ENCODE peak calls at places on chromosome 5, in eight cellular contexts. One of them, this sample, is unnamed.

GRCh38 chr5:141465351-141465750 is 10.4 kb upstream of the PCDHGC3 start:
- DNase-seq in fibroblast of lung: peak
- DNase-seq in GM23338: no peak
- DNase-seq in H9: no peak
- DNase-seq in neural progenitor cell: no peak
- DNase-seq in HepG2: no peak
- DNase-seq in mesenchymal stem cell: peak
- DNase-seq in PC-3: no peak
- DNase-seq in this sample: no peak

GRCh38 chr5:150492621-150493020 is 15.3 kb upstream of the NDST1 start:
- DNase-seq in fibroblast of lung: peak
- DNase-seq in GM23338: no peak
- DNase-seq in H9: no peak
- DNase-seq in neural progenitor cell: no peak
- DNase-seq in HepG2: no peak
- DNase-seq in mesenchymal stem cell: peak
- DNase-seq in PC-3: peak
- DNase-seq in this sample: peak

GRCh38 chr5:113435571-113435970 is 782 bp upstream of the TSSK1B start:
- DNase-seq in fibroblast of lung: no peak
- DNase-seq in GM23338: no peak
- DNase-seq in H9: no peak
- DNase-seq in neural progenitor cell: no peak
- DNase-seq in HepG2: no peak
- DNase-seq in mesenchymal stem cell: no peak
- DNase-seq in PC-3: no peak
- DNase-seq in this sample: no peak

GRCh38 chr5:157215143-157215825 is 34.6 kb downstream of the ITK start:
- DNase-seq in fibroblast of lung: no peak
- DNase-seq in GM23338: no peak
- DNase-seq in H9: no peak
- DNase-seq in neural progenitor cell: no peak
- DNase-seq in HepG2: no peak
- DNase-seq in mesenchymal stem cell: no peak
- DNase-seq in PC-3: no peak
- DNase-seq in this sample: no peak

GRCh38 chr5:85132269-85132668 is 747.6 kb upstream of the EDIL3 start:
- DNase-seq in fibroblast of lung: peak
- DNase-seq in GM23338: no peak
- DNase-seq in H9: no peak
- DNase-seq in neural progenitor cell: no peak
- DNase-seq in HepG2: no peak
- DNase-seq in mesenchymal stem cell: peak
- DNase-seq in PC-3: peak
- DNase-seq in this sample: peak

GRCh38 chr5:96868603-96869371 is 7.5 kb upstream of the ERAP2 start:
- DNase-seq in fibroblast of lung: peak
- DNase-seq in GM23338: peak
- DNase-seq in H9: no peak
- DNase-seq in neural progenitor cell: peak
- DNase-seq in HepG2: peak
- DNase-seq in mesenchymal stem cell: peak
- DNase-seq in PC-3: peak
- DNase-seq in this sample: peak

GRCh38 chr5:61228229-61228628 is 66.0 kb upstream of the SMIM15 start:
- DNase-seq in fibroblast of lung: peak
- DNase-seq in GM23338: no peak
- DNase-seq in H9: no peak
- DNase-seq in neural progenitor cell: no peak
- DNase-seq in HepG2: no peak
- DNase-seq in mesenchymal stem cell: no peak
- DNase-seq in PC-3: no peak
- DNase-seq in this sample: no peak

GRCh38 chr5:96049398-96050272 is 88.0 kb upstream of the ELL2 start:
- DNase-seq in fibroblast of lung: peak
- DNase-seq in GM23338: no peak
- DNase-seq in H9: no peak
- DNase-seq in neural progenitor cell: no peak
- DNase-seq in HepG2: no peak
- DNase-seq in mesenchymal stem cell: peak
- DNase-seq in PC-3: no peak
- DNase-seq in this sample: peak

GRCh38 chr5:144370273-144370672 is 199.6 kb downstream of the KCTD16 start:
- DNase-seq in fibroblast of lung: no peak
- DNase-seq in GM23338: no peak
- DNase-seq in H9: no peak
- DNase-seq in neural progenitor cell: no peak
- DNase-seq in HepG2: no peak
- DNase-seq in mesenchymal stem cell: no peak
- DNase-seq in PC-3: no peak
- DNase-seq in this sample: no peak

GRCh38 chr5:141874262-141874964 is 3.8 kb downstream of the PCDH1 start:
- DNase-seq in fibroblast of lung: no peak
- DNase-seq in GM23338: no peak
- DNase-seq in H9: no peak
- DNase-seq in neural progenitor cell: peak
- DNase-seq in HepG2: peak
- DNase-seq in mesenchymal stem cell: no peak
- DNase-seq in PC-3: no peak
- DNase-seq in this sample: no peak

GRCh38 chr5:9971301-9971700 is 278.4 kb downstream of the ATPSCKMT start:
- DNase-seq in fibroblast of lung: no peak
- DNase-seq in GM23338: no peak
- DNase-seq in H9: no peak
- DNase-seq in neural progenitor cell: no peak
- DNase-seq in HepG2: no peak
- DNase-seq in mesenchymal stem cell: no peak
- DNase-seq in PC-3: no peak
- DNase-seq in this sample: no peak
- H2AFZ ChIP-seq in fibroblast of lung: no peak
- H2AFZ ChIP-seq in GM23338: peak
- H2AFZ ChIP-seq in H9: no peak
- H2AFZ ChIP-seq in neural progenitor cell: no peak
- H2AFZ ChIP-seq in HepG2: no peak
- H2AFZ ChIP-seq in mesenchymal stem cell: no peak
- H2AFZ ChIP-seq in PC-3: no peak
- H2AFZ ChIP-seq in this sample: no peak

GRCh38 chr5:146880985-146881384 is 2.4 kb upstream of the PPP2R2B start:
- DNase-seq in fibroblast of lung: no peak
- DNase-seq in GM23338: no peak
- DNase-seq in H9: no peak
- DNase-seq in neural progenitor cell: no peak
- DNase-seq in HepG2: no peak
- DNase-seq in mesenchymal stem cell: no peak
- DNase-seq in PC-3: no peak
- DNase-seq in this sample: no peak

GRCh38 chr5:146877783-146878470 is 630 bp downstream of the PPP2R2B start:
- DNase-seq in fibroblast of lung: peak
- DNase-seq in GM23338: peak
- DNase-seq in H9: peak
- DNase-seq in neural progenitor cell: peak
- DNase-seq in HepG2: no peak
- DNase-seq in mesenchymal stem cell: peak
- DNase-seq in PC-3: no peak
- DNase-seq in this sample: no peak

GRCh38 chr5:146878471-146879172 is at the start of gene PPP2R2B:
- DNase-seq in fibroblast of lung: peak
- DNase-seq in GM23338: peak
- DNase-seq in H9: peak
- DNase-seq in neural progenitor cell: peak
- DNase-seq in HepG2: no peak
- DNase-seq in mesenchymal stem cell: peak
- DNase-seq in PC-3: peak
- DNase-seq in this sample: peak

GRCh38 chr5:146873186-146873917 is 5.2 kb downstream of the PPP2R2B start:
- DNase-seq in fibroblast of lung: peak
- DNase-seq in GM23338: no peak
- DNase-seq in H9: no peak
- DNase-seq in neural progenitor cell: no peak
- DNase-seq in HepG2: no peak
- DNase-seq in mesenchymal stem cell: no peak
- DNase-seq in PC-3: no peak
- DNase-seq in this sample: no peak

DNA sequence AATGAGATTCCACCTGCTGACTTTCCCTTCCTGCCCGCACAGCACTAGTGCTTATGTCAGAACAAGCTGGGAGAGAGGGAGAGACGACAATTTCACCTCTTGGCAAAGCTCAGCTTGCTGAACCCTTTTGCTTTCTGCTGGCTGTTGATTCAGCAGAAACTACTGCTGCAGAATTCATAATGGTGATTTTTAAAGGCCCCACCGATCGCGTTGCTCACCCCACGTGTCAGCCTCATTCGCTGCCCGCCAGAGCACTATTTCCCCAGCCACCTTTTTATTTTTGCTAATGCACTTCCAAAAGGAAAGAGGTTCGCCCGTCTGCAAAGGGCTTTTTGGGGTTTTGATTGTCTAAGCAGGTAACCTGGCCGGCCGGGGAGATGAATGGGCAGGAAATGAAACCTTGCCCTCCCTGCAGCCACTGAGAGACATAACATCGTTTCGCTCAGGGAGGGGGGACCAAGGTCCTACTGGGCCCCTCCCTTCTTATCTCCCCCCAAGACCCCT is 1.3 kb downstream of the PPP2R2B start:
- DNase-seq in fibroblast of lung: peak
- DNase-seq in GM23338: peak
- DNase-seq in H9: no peak
- DNase-seq in neural progenitor cell: no peak
- DNase-seq in HepG2: no peak
- DNase-seq in mesenchymal stem cell: no peak
- DNase-seq in PC-3: no peak
- DNase-seq in this sample: no peak
- H2AFZ ChIP-seq in fibroblast of lung: no peak
- H2AFZ ChIP-seq in GM23338: peak
- H2AFZ ChIP-seq in H9: no peak
- H2AFZ ChIP-seq in neural progenitor cell: peak
- H2AFZ ChIP-seq in HepG2: no peak
- H2AFZ ChIP-seq in mesenchymal stem cell: no peak
- H2AFZ ChIP-seq in PC-3: no peak
- H2AFZ ChIP-seq in this sample: peak

GRCh38 chr5:138725885-138726457 is 27.3 kb upstream of the CTNNA1 start:
- DNase-seq in fibroblast of lung: no peak
- DNase-seq in GM23338: no peak
- DNase-seq in H9: no peak
- DNase-seq in neural progenitor cell: peak
- DNase-seq in HepG2: peak
- DNase-seq in mesenchymal stem cell: peak
- DNase-seq in PC-3: no peak
- DNase-seq in this sample: no peak

GRCh38 chr5:138726848-138727247 is 26.4 kb upstream of the CTNNA1 start:
- DNase-seq in fibroblast of lung: no peak
- DNase-seq in GM23338: no peak
- DNase-seq in H9: no peak
- DNase-seq in neural progenitor cell: no peak
- DNase-seq in HepG2: no peak
- DNase-seq in mesenchymal stem cell: no peak
- DNase-seq in PC-3: no peak
- DNase-seq in this sample: no peak

GRCh38 chr5:138724470-138725146 is 28.6 kb upstream of the CTNNA1 start:
- DNase-seq in fibroblast of lung: no peak
- DNase-seq in GM23338: peak
- DNase-seq in H9: no peak
- DNase-seq in neural progenitor cell: no peak
- DNase-seq in HepG2: no peak
- DNase-seq in mesenchymal stem cell: peak
- DNase-seq in PC-3: no peak
- DNase-seq in this sample: peak

GRCh38 chr5:138722518-138722917 is 30.7 kb upstream of the CTNNA1 start:
- DNase-seq in fibroblast of lung: no peak
- DNase-seq in GM23338: peak
- DNase-seq in H9: peak
- DNase-seq in neural progenitor cell: no peak
- DNase-seq in HepG2: no peak
- DNase-seq in mesenchymal stem cell: no peak
- DNase-seq in PC-3: no peak
- DNase-seq in this sample: peak

DNA sequence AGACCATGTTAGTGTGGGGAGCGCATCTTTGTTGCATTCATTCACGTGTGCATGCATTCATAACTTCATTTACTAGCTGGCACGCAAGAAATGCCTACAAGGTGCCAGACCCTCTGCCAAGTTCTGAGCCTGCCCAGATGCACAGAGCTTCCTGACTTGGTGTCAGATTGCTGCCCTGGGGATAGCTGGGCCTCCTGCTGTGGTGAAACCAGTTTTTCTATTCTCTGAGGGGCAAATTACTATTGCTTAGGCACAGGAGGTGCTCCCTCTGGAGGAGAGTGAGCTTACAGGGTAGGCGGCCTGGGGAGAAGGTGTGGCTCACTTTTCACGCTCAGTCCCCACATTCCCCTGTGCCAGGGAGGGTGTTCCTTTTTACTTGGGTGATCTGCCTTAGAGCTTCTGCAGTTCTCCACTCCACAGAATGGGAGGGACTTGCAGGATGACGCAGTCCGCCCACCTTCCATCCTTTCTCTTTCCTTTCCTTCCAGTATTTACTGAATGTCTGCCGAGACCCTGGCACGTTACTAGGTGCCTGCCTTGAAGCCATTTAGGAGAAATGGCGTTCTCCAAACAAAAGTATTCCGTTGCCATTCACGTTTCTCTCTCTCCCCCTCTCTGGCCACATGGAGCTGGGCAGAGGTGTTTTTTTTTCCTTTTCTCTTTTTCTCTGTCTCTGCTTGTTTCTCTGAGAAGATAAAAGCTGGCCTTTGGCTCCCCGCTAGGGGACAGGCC is 27.9 kb upstream of the CTNNA1 start:
- DNase-seq in fibroblast of lung: peak
- DNase-seq in GM23338: peak
- DNase-seq in H9: peak
- DNase-seq in neural progenitor cell: peak
- DNase-seq in HepG2: peak
- DNase-seq in mesenchymal stem cell: peak
- DNase-seq in PC-3: peak
- DNase-seq in this sample: peak
- H2AFZ ChIP-seq in fibroblast of lung: peak
- H2AFZ ChIP-seq in GM23338: peak
- H2AFZ ChIP-seq in H9: no peak
- H2AFZ ChIP-seq in neural progenitor cell: peak
- H2AFZ ChIP-seq in HepG2: peak
- H2AFZ ChIP-seq in mesenchymal stem cell: no peak
- H2AFZ ChIP-seq in PC-3: peak
- H2AFZ ChIP-seq in this sample: peak

DNA sequence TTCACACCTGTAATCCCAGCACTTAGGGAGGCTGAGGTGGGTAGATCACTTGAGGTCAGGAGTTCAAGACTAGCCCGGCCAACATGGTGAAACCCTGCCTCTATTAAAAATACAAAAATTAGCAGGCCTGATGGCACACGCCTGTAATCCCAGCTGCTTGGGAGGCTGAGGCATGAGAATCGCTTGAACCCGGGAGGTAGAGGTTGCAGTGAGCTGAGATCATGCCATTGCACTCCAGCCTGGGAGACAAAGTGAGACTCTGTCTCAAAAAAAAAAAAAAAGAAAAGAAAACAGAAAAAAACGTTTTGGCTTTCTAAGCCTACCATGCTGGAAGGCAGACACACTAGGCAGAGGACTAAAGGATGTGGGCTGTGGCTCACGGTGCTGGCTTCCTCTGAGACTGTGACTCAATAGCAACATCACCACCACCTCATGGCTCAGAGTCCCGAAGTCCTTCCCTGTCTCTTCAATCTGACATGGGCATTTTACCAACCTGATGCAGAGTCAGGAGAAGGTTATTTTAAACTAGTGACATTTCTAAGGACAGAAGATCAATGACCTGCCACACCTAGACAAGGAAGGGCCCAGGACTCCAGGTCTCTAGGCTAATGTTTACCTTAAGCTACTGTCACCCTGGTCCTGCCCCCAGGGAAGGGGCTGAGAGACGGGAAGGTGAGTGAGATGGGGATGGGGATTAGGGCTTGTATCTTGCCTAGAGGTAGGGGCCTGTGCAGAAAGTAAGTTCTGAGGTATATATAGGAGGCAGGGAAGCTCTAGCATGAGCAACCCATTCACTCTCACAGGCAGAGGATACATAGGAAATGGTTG is 3.7 kb downstream of the ECSCR start:
- DNase-seq in fibroblast of lung: peak
- DNase-seq in GM23338: no peak
- DNase-seq in H9: no peak
- DNase-seq in neural progenitor cell: no peak
- DNase-seq in HepG2: no peak
- DNase-seq in mesenchymal stem cell: peak
- DNase-seq in PC-3: peak
- DNase-seq in this sample: peak
- H2AFZ ChIP-seq in fibroblast of lung: peak
- H2AFZ ChIP-seq in GM23338: no peak
- H2AFZ ChIP-seq in H9: no peak
- H2AFZ ChIP-seq in neural progenitor cell: no peak
- H2AFZ ChIP-seq in HepG2: no peak
- H2AFZ ChIP-seq in mesenchymal stem cell: no peak
- H2AFZ ChIP-seq in PC-3: peak
- H2AFZ ChIP-seq in this sample: peak